ENCODE peak calls at places on chromosomes 16 and 17, in five cellular contexts. C, V, U, S and I are unnamed samples.
A peak's percentile ranks its signal among the peaks of the same experiment; 100 is the strongest.

GRCh38 chr16:71732587-71732986 is 8.1 kb upstream of the PHLPP2 start:
- DNase-seq in C (no peak), V (no peak), U (no peak), S (no peak), I (no peak)

GRCh38 chr17:67718325-67718941 is 697 bp downstream of the NOL11 start:
- DNase-seq in C (peak; percentile 55), V (peak; percentile 73), U (no peak), S (peak; percentile 65), I (peak; percentile 52)

GRCh38 chr17:65892912-65893377 is 299.0 kb downstream of the CEP112 start:
- DNase-seq in C (no peak), V (peak; percentile 6), U (no peak), S (no peak), I (no peak)

GRCh38 chr17:49501496-49501895 is 6.4 kb downstream of the NGFR start:
- DNase-seq in C (no peak), V (no peak), U (no peak), S (no peak), I (no peak)

GRCh38 chr16:54936979-54937672 is 6.5 kb downstream of the IRX5 start:
- DNase-seq in C (no peak), V (peak; percentile 93), U (no peak), S (no peak), I (peak; percentile 93)

GRCh38 chr17:64331946-64332493 is 58.6 kb downstream of the PECAM1 start:
- DNase-seq in C (no peak), V (peak; percentile 43), U (no peak), S (no peak), I (no peak)

GRCh38 chr17:43169561-43170139 is 1.4 kb upstream of the NBR1 start:
- DNase-seq in C (peak; percentile 49), V (peak; percentile 83), U (peak; percentile 25), S (peak; percentile 17), I (peak; percentile 73)

GRCh38 chr17:73474370-73474988 is 162.7 kb upstream of the CDC42EP4 start:
- DNase-seq in C (peak; percentile 98), V (peak; percentile 74), U (no peak), S (peak; percentile 45), I (no peak)

GRCh38 chr17:65191805-65192740 is 54.9 kb downstream of the RGS9 start:
- DNase-seq in C (no peak), V (peak; percentile 82), U (no peak), S (peak; percentile 11), I (peak; percentile 39)

GRCh38 chr17:82278786-82279379 is 5.4 kb upstream of the CSNK1D start:
- DNase-seq in C (no peak), V (no peak), U (no peak), S (no peak), I (peak; percentile 50)

GRCh38 chr17:56815711-56816110 is 18.0 kb downstream of the C17orf67 start:
- DNase-seq in C (no peak), V (peak; percentile 65), U (no peak), S (no peak), I (no peak)

GRCh38 chr17:80474231-80474932 is 2.0 kb downstream of the NPTX1 start:
- DNase-seq in C (peak; percentile 79), V (peak; percentile 51), U (no peak), S (peak; percentile 45), I (peak; percentile 83)

GRCh38 chr16:88430524-88431446 is 22.3 kb upstream of the ZFPM1 start:
- DNase-seq in C (no peak), V (peak; percentile 47), U (peak; percentile 70), S (no peak), I (peak; percentile 72)

GRCh38 chr17:44324092-44324570 is 492 bp downstream of the SLC25A39 start:
- DNase-seq in C (peak; percentile 65), V (peak; percentile 61), U (no peak), S (no peak), I (peak; percentile 37)

GRCh38 chr16:87850009-87851006 is 19.0 kb downstream of the SLC7A5 start:
- DNase-seq in C (peak; percentile 91), V (peak; percentile 59), U (peak; percentile 65), S (peak; percentile 81), I (peak; percentile 97)

GRCh38 chr17:8163978-8164814 is 1.4 kb upstream of the VAMP2 start:
- DNase-seq in C (no peak), V (peak; percentile 87), U (peak; percentile 84), S (peak; percentile 60), I (peak; percentile 75)
- H3K36me3 ChIP-seq in C (peaks cover 19% of the 10 kb centered on the region), V (no peaks in the 10 kb centered on the region), U (no peaks in the 10 kb centered on the region), S (peaks cover 18% of the 10 kb centered on the region), I (peaks cover 8% of the 10 kb centered on the region)

GRCh38 chr17:40087903-40088718 is 12.3 kb downstream of the NR1D1 start:
- DNase-seq in C (no peak), V (no peak), U (no peak), S (no peak), I (peak; percentile 45)

GRCh38 chr17:40090234-40091111 is 9.9 kb downstream of the NR1D1 start:
- DNase-seq in C (no peak), V (no peak), U (no peak), S (no peak), I (peak; percentile 59)

GRCh38 chr17:40091691-40092397 is 8.5 kb downstream of the NR1D1 start:
- DNase-seq in C (no peak), V (peak; percentile 48), U (no peak), S (no peak), I (peak; percentile 82)

GRCh38 chr17:40087049-40087794 is 13.2 kb downstream of the NR1D1 start:
- DNase-seq in C (no peak), V (no peak), U (no peak), S (no peak), I (no peak)

GRCh38 chr17:40089085-40089895 is 11.1 kb downstream of the NR1D1 start:
- DNase-seq in C (no peak), V (no peak), U (no peak), S (no peak), I (peak; percentile 49)
- H3K36me3 ChIP-seq in C (peaks cover 11% of the 10 kb centered on the region), V (peaks cover 8% of the 10 kb centered on the region), U (no peaks in the 10 kb centered on the region), S (peaks cover 4% of the 10 kb centered on the region), I (peaks cover 12% of the 10 kb centered on the region)

GRCh38 chr16:1553976-1554825 is 20.7 kb downstream of the TMEM204 start:
- DNase-seq in C (no peak), V (no peak), U (no peak), S (no peak), I (no peak)
- H3K36me3 ChIP-seq in C (peaks cover 52% of the 10 kb centered on the region), V (peaks cover 15% of the 10 kb centered on the region), U (no peaks in the 10 kb centered on the region), S (no peaks in the 10 kb centered on the region), I (peaks cover 1% of the 10 kb centered on the region)

GRCh38 chr17:767076-767475 is 15.0 kb downstream of the GLOD4 start:
- DNase-seq in C (no peak), V (no peak), U (no peak), S (no peak), I (no peak)
- H3K36me3 ChIP-seq in C (peaks cover 57% of the 10 kb centered on the region), V (peaks cover 40% of the 10 kb centered on the region), U (no peaks in the 10 kb centered on the region), S (peaks cover 63% of the 10 kb centered on the region), I (peaks cover 26% of the 10 kb centered on the region)

DNA sequence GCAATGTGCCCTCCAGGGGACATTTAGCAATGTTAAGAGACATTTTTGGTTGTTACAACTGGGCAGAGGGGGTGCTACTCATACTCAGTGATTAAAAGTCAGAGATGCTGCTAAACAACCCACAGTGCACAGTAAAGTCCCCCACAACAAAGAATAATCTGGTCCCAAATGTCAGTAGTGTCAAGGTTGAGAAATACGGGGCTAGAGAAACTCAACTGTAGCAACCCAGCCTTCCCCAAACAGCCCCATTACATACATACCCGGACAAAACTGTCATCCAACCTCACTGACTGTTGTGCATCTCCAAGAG is 20.4 kb downstream of the DNAJC7 start:
- DNase-seq in C (no peak), V (peak; percentile 34), U (no peak), S (no peak), I (no peak)
- H3K36me3 ChIP-seq in C (peaks cover 59% of the 10 kb centered on the region), V (peaks cover 76% of the 10 kb centered on the region), U (no peaks in the 10 kb centered on the region), S (peaks cover 44% of the 10 kb centered on the region), I (peaks cover 54% of the 10 kb centered on the region)

DNA sequence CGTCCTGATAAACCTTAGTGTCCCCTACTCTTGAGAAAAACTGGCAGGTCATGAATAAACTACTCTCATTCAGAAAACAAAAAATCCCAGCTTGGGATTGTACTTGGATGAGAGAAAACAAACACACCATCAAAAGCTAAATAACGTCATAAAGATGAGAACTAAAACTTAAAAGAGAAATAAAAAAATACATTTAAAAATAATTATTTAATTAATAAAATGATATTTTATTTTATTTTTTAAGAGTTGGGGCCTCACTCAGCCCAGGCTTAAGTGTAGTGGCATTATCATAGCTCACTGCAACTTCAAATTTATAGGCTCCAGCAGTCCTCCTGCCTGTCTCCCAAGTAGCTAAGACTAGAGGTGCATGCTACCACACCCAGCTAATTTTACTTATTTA is 125.4 kb upstream of the CA10 start:
- DNase-seq in C (no peak), V (no peak), U (no peak), S (no peak), I (no peak)
- H3K36me3 ChIP-seq in C (no peaks in the 10 kb centered on the region), V (no peaks in the 10 kb centered on the region), U (no peaks in the 10 kb centered on the region), S (no peaks in the 10 kb centered on the region), I (no peaks in the 10 kb centered on the region)

GRCh38 chr16:91484-91883 is 13.5 kb downstream of the MPG start:
- DNase-seq in C (no peak), V (no peak), U (no peak), S (peak; percentile 92), I (no peak)
- H3K36me3 ChIP-seq in C (peaks cover 25% of the 10 kb centered on the region), V (no peaks in the 10 kb centered on the region), U (no peaks in the 10 kb centered on the region), S (peaks cover 27% of the 10 kb centered on the region), I (peaks cover 9% of the 10 kb centered on the region)

GRCh38 chr17:39404542-39405378 is 3.3 kb upstream of the FBXL20 start:
- DNase-seq in C (no peak), V (peak; percentile 95), U (no peak), S (peak; percentile 1), I (no peak)

GRCh38 chr17:39408360-39408759 is 6.9 kb upstream of the FBXL20 start:
- DNase-seq in C (no peak), V (no peak), U (no peak), S (no peak), I (no peak)

GRCh38 chr17:39406951-39407350 is 5.5 kb upstream of the FBXL20 start:
- DNase-seq in C (no peak), V (no peak), U (no peak), S (no peak), I (no peak)

GRCh38 chr17:39410279-39410678 is 8.9 kb upstream of the FBXL20 start:
- DNase-seq in C (no peak), V (no peak), U (no peak), S (no peak), I (no peak)
- H3K36me3 ChIP-seq in C (peaks cover 53% of the 10 kb centered on the region), V (peaks cover 50% of the 10 kb centered on the region), U (peaks cover 3% of the 10 kb centered on the region), S (peaks cover 39% of the 10 kb centered on the region), I (peaks cover 40% of the 10 kb centered on the region)

DNA sequence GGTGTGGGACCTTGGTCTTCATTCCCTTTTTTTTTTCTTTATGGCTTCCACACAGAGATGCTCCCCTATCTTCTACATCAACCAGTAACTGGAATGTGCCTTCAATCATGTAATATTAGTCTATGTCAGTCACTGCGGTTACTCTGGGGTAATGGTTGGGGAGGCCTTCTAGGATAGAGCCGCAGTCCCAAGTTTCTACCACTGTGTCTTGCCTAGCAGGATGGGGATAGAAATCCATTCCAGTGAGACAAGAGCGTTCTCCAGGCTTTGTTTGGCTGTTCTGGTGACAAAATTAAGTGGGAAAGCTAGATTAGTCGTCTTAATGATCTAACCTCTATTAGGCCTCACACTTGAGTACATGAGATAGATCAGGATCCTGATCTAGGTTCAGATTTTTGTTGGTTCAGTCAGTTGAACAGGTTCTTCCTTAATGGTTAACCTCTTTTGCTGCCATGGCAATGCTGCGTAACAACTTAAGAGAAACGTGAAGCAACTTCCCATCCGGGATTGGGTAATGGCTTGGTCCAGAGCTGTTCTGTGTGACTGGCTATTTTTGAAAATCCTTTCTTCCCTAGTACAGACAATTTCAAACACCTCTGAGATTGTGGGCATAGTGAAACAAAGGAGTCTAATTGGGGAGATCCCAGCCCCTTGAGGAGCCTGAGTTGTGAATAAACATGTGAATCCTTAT is 8.7 kb downstream of the MSL1 start:
- DNase-seq in C (no peak), V (peak; percentile 27), U (no peak), S (no peak), I (no peak)
- H3K36me3 ChIP-seq in C (peaks cover 78% of the 10 kb centered on the region), V (peaks cover 90% of the 10 kb centered on the region), U (no peaks in the 10 kb centered on the region), S (peaks cover 69% of the 10 kb centered on the region), I (peaks cover 46% of the 10 kb centered on the region)